ENCODE peak calls at places on chromosome 17, in five cellular contexts. C, M, H, T and X are unnamed samples.

GRCh38 chr17:8904686-8905085 is 37.2 kb upstream of the PIK3R6 start:
- DNase-seq in H (no peak), C (no peak), M (no peak), T (no peak), X (no peak)

GRCh38 chr17:40309938-40310510 is 1.0 kb downstream of the RARA start:
- DNase-seq in T (no peak), M (no peak), C (no peak), H (no peak), X (no peak)

GRCh38 chr17:76840443-76840767 is 27.8 kb upstream of the MGAT5B start:
- DNase-seq in H (peak; percentile 21), C (no peak), M (no peak), T (peak; percentile 57), X (no peak)

GRCh38 chr17:44220211-44221071 is 966 bp upstream of the UBTF start:
- DNase-seq in T (peak; percentile 55), C (peak; percentile 44), H (peak; percentile 43), M (peak; percentile 12), X (peak; percentile 58)

GRCh38 chr17:17030515-17031211 is 11.6 kb upstream of the MPRIP start:
- DNase-seq in M (no peak), H (no peak), T (peak; percentile 59), C (no peak), X (no peak)

GRCh38 chr17:74085434-74085833 is 118.0 kb upstream of the RPL38 start:
- DNase-seq in T (peak; percentile 55), M (no peak), C (no peak), H (no peak), X (no peak)

GRCh38 chr17:4949321-4950074 is 1.2 kb upstream of the PFN1 start:
- DNase-seq in C (peak; percentile 76), H (peak; percentile 87), T (peak; percentile 84), M (peak; percentile 92), X (peak; percentile 91)

GRCh38 chr17:81701288-81702071 is 1.7 kb upstream of the MRPL12 start:
- DNase-seq in H (no peak), M (no peak), C (no peak), T (no peak), X (peak; percentile 29)

DNA sequence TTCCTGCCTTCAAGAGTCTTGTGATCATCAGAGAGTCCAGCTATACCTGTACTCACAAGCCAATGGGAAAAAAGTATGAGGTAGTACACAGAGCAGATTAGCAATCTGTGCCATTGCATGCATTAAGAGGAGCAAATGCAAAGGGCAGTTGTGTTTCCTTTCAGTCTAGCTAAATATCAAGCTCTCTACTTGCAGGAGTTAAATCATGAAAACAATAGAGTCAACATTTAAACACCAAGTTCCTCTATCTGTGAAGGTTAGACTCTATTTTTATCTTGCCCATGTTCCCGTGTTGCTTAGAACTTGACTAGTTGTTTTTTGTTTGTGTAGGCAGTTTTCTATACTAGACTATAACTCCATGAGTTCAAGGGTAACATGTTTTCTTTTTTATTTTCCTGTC is 4.7 kb upstream of the FAM20A start:
- DNase-seq in M (no peak), C (no peak), T (no peak), H (no peak), X (no peak)
- H4K91ac ChIP-seq in M (no peak overlapping the region), C (no peak overlapping the region), T (no peak overlapping the region), H (no peak overlapping the region), X (no peak overlapping the region)

DNA sequence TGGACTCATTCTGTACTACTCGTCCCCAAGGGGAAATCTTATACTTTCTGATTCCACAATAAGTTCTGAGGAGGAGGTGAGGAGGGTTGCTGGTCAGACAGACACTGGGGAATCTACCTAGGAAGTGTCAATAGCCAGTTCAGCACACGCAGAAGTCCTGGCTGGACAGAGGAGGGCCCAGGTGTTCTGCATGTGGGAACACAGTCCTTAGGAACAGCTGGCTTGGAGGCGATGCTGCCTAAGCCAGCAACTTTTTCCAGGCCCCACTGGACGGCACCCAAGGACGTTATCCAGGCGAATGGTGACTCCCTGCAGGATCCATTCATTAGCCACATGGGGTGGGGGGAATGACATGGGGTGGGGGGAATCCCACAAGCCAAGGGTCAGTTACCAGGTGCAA is 29.9 kb upstream of the WFIKKN2 start:
- DNase-seq in M (no peak), C (no peak), T (no peak), H (no peak), X (no peak)
- H3K14ac ChIP-seq in M (no peak overlapping the region), C (no peak overlapping the region), T (no peak overlapping the region), H (no peak overlapping the region), X (no peak overlapping the region)

GRCh38 chr17:41617698-41618097 is 5.1 kb upstream of the KRT16 start:
- DNase-seq in T (no peak), M (no peak), C (no peak), H (no peak), X (no peak)
- H4K91ac ChIP-seq in T (no peak overlapping the region), M (peak overlapping the region; percentile 48), C (no peak overlapping the region), H (no peak overlapping the region), X (no peak overlapping the region)

DNA sequence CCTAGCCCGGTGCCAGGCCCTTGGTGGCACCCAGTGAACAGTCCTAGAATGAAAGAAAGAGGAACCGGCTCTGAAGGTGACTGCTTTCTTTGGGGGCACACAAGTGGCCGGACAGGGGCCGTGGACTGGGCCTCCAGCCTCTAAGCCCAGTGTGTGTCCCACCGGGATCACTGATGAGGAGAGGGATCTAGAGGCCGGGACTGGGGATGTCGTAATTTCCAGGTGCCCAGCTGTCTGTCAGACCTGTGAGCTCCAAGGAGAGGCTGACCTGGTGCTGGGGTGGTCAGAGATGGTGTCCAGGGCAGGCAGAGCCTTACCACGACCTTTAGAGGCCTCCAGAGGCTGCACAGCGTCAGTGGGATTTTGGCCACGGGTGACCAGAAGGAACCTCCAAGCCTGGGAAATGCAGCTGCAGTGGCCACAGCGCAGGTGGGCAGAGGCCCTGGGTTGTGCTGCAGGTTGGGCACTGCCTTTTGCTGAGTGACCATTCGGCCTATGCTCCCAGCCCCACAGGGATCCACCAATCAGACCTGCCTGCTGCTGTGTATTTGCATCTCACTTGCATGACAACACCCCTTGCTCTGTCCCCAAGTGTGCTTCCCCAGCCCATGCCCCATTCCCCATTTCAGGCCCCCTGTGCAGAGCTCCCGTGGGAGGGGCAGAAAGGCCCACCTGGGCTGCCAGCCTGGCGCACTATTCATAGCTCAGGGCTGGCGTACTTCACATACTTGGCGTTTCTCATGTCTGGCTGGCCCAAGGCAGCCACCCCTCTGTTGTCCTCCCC is 12.5 kb downstream of the ARHGAP23 start:
- DNase-seq in M (no peak), T (peak; percentile 98), C (no peak), H (no peak), X (no peak)
- H3K14ac ChIP-seq in M (no peak overlapping the region), T (no peak overlapping the region), C (no peak overlapping the region), H (no peak overlapping the region), X (peak overlapping the region; percentile 49)

DNA sequence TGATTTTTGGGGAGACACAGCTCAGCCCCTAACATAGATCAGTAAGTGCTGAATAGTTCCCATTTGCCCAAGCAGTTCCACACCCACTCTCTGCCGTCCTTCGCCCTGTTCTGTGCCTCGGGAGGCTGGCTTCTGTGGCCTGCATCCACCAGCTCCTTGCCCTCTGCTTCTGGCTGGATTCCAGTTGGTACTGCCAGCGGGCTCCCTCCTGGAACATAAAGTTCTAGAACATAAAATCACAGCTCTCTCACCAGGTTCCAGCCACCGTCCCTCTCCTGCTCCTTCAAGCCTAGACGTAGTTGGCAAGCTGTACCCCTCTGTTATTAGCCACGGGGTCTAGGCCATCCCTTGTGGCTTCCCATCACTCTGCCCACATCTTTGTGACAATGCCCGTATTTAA is 3.9 kb upstream of the MRPS23 start:
- DNase-seq in T (no peak), H (no peak), M (no peak), C (no peak), X (no peak)
- H4K91ac ChIP-seq in T (no peak overlapping the region), H (no peak overlapping the region), M (no peak overlapping the region), C (no peak overlapping the region), X (peak overlapping the region; percentile 62)

GRCh38 chr17:64506576-64507417 is at the start of gene CEP95:
- DNase-seq in T (no peak), M (peak; percentile 91), H (peak; percentile 97), C (peak; percentile 98), X (peak; percentile 99)
- H3K14ac ChIP-seq in T (peak within 1 kb of the TSS; percentile 97), M (peak within 1 kb of the TSS; percentile 99), H (peak within 1 kb of the TSS; percentile 25), C (peak within 1 kb of the TSS; percentile 99), X (peak within 1 kb of the TSS; percentile 95)